ENCODE peak calls at places on chromosomes 6 and 20, in six cellular contexts. One of them, this sample, is unnamed.

GRCh38 chr6:106927531-106928398 is 46.8 kb downstream of the CD24 start:
- DNase-seq in fibroblast of pulmonary artery: peak
- DNase-seq in Right ventricle myocardium inferior: no peak
- DNase-seq in activated T-cell treated with anti-CD3 and anti-CD28 coated beads, Interleukin-2, amount 50 U/mL, for 72 hours: peak
- DNase-seq in AG20443: peak
- DNase-seq in cardiac septum: no peak
- DNase-seq in this sample: peak

GRCh38 chr6:100138346-100139022 is 144.5 kb upstream of the MCHR2 start:
- DNase-seq in AG20443: no peak
- DNase-seq in fibroblast of pulmonary artery: no peak
- DNase-seq in activated T-cell treated with anti-CD3 and anti-CD28 coated beads, Interleukin-2, amount 50 U/mL, for 72 hours: no peak
- DNase-seq in cardiac septum: no peak
- DNase-seq in Right ventricle myocardium inferior: no peak
- DNase-seq in this sample: no peak

GRCh38 chr6:130811932-130812331 is 15.3 kb upstream of the SMLR1 start:
- DNase-seq in fibroblast of pulmonary artery: no peak
- DNase-seq in cardiac septum: no peak
- DNase-seq in AG20443: no peak
- DNase-seq in Right ventricle myocardium inferior: no peak
- DNase-seq in activated T-cell treated with anti-CD3 and anti-CD28 coated beads, Interleukin-2, amount 50 U/mL, for 72 hours: no peak
- DNase-seq in this sample: no peak

GRCh38 chr6:125510405-125510804 is 208.6 kb upstream of the HDDC2 start:
- DNase-seq in AG20443: no peak
- DNase-seq in fibroblast of pulmonary artery: no peak
- DNase-seq in Right ventricle myocardium inferior: no peak
- DNase-seq in cardiac septum: no peak
- DNase-seq in activated T-cell treated with anti-CD3 and anti-CD28 coated beads, Interleukin-2, amount 50 U/mL, for 72 hours: no peak
- DNase-seq in this sample: no peak

GRCh38 chr20:35179292-35180212 is 7.7 kb downstream of the PROCR start:
- DNase-seq in cardiac septum: no peak
- DNase-seq in fibroblast of pulmonary artery: no peak
- DNase-seq in activated T-cell treated with anti-CD3 and anti-CD28 coated beads, Interleukin-2, amount 50 U/mL, for 72 hours: no peak
- DNase-seq in Right ventricle myocardium inferior: no peak
- DNase-seq in AG20443: no peak
- DNase-seq in this sample: no peak

GRCh38 chr6:53598584-53598983 is 53.7 kb upstream of the GCLC start:
- DNase-seq in Right ventricle myocardium inferior: no peak
- DNase-seq in cardiac septum: no peak
- DNase-seq in fibroblast of pulmonary artery: no peak
- DNase-seq in AG20443: no peak
- DNase-seq in activated T-cell treated with anti-CD3 and anti-CD28 coated beads, Interleukin-2, amount 50 U/mL, for 72 hours: no peak
- DNase-seq in this sample: no peak

GRCh38 chr6:154526997-154527396 is 16.5 kb upstream of the CNKSR3 start:
- DNase-seq in Right ventricle myocardium inferior: no peak
- DNase-seq in AG20443: no peak
- DNase-seq in fibroblast of pulmonary artery: no peak
- DNase-seq in activated T-cell treated with anti-CD3 and anti-CD28 coated beads, Interleukin-2, amount 50 U/mL, for 72 hours: no peak
- DNase-seq in cardiac septum: no peak
- DNase-seq in this sample: no peak

GRCh38 chr6:36329798-36330291 is 6.8 kb downstream of the BNIP5 start:
- DNase-seq in Right ventricle myocardium inferior: no peak
- DNase-seq in activated T-cell treated with anti-CD3 and anti-CD28 coated beads, Interleukin-2, amount 50 U/mL, for 72 hours: no peak
- DNase-seq in cardiac septum: no peak
- DNase-seq in AG20443: no peak
- DNase-seq in fibroblast of pulmonary artery: no peak
- DNase-seq in this sample: no peak

This sample was measured in activated CD8-positive, alpha-beta T cell treated with anti-CD3 and anti-CD28 coated beads, Interleukin-2, amount 10 ng/mL, durations not matched to agents 7 days and 5 days.